ENCODE peak calls at places on chromosomes 11 and 22, in six cellular contexts. W is fibroblast of the aortic adventitia, H is endothelial cell, I is ovary, V is lower leg skin, A is BJ. M is an unnamed sample.

GRCh38 chr11:16669799-16670415 is 68.5 kb upstream of the C11orf58 start:
- DNase-seq in W (no peak), H (no peak), I (no peak), V (no peak), A (no peak), M (no peak)

GRCh38 chr11:77154381-77155081 is 26.5 kb downstream of the MYO7A start:
- DNase-seq in W (no peak), H (no peak), I (no peak), V (no peak), A (no peak), M (no peak)

GRCh38 chr22:29093980-29094379 is 21.1 kb downstream of the KREMEN1 start:
- DNase-seq in W (peak), H (no peak), I (no peak), V (no peak), A (no peak), M (no peak)

GRCh38 chr11:17277024-17277584 is 565 bp downstream of the NUCB2 start:
- DNase-seq in W (peak), H (no peak), I (no peak), V (no peak), A (peak), M (no peak)

GRCh38 chr22:29216873-29217666 is 11.4 kb downstream of the EMID1 start:
- DNase-seq in W (peak), H (no peak), I (peak), V (peak), A (peak), M (peak)

GRCh38 chr11:859394-860131 is 16.9 kb downstream of the TSPAN4 start:
- DNase-seq in W (peak), H (no peak), I (peak), V (no peak), A (no peak), M (peak)

GRCh38 chr11:135069884-135070283 is 657.8 kb upstream of the B3GAT1 start:
- DNase-seq in W (no peak), H (no peak), I (no peak), V (no peak), A (no peak), M (no peak)

GRCh38 chr11:61795459-61795858 is 2.7 kb downstream of the FEN1 start:
- DNase-seq in W (no peak), H (no peak), I (no peak), V (no peak), A (no peak), M (no peak)

GRCh38 chr11:8285228-8285627 is 21.6 kb upstream of the LMO1 start:
- DNase-seq in W (no peak), H (no peak), I (no peak), V (peak), A (no peak), M (no peak)

GRCh38 chr11:78371221-78371899 is 46.3 kb downstream of the GAB2 start:
- DNase-seq in W (peak), H (no peak), I (no peak), V (no peak), A (no peak), M (no peak)

DNA sequence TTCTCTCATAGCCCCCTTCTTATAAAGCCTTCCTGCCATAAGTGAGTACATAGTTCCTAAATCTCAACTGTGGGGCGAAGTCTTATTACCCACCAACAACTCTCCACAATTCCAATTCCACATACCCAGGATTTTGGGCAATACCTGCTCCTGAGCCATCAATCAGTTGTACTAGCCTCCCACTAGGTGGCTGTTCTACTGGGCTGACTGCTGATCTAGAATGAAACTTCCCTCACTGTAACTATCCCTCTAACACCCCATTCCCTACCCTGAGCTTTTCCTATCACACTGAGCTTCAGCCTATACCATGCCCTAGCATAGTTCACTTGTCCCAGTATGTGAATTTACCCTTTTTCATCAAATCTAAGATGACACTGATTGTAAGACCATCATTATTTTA is 52.5 kb downstream of the RRAS2 start:
- DNase-seq in W (no peak), H (no peak), I (no peak), V (no peak), A (no peak), M (no peak)
- TF ChIP-seq CTCF in W (peak), H (no peak), I (no peak), V (no peak), A (peak), M (no peak)

GRCh38 chr11:111571829-111572501 is 30.3 kb upstream of the SIK2 start:
- DNase-seq in W (peak), H (no peak), I (no peak), V (no peak), A (no peak), M (no peak)

GRCh38 chr11:111570796-111571195 is 30.3 kb downstream of the LAYN start:
- DNase-seq in W (no peak), H (no peak), I (no peak), V (no peak), A (no peak), M (no peak)

GRCh38 chr11:111575748-111576147 is 26.5 kb upstream of the SIK2 start:
- DNase-seq in W (no peak), H (no peak), I (no peak), V (no peak), A (no peak), M (no peak)

GRCh38 chr11:111573821-111574249 is 28.4 kb upstream of the SIK2 start:
- DNase-seq in W (peak), H (no peak), I (no peak), V (no peak), A (no peak), M (peak)

GRCh38 chr11:111574373-111575230 is 27.6 kb upstream of the SIK2 start:
- DNase-seq in W (no peak), H (no peak), I (no peak), V (no peak), A (no peak), M (no peak)
- TF ChIP-seq CTCF in W (no peak), H (no peak), I (no peak), V (no peak), A (no peak), M (peak)

GRCh38 chr22:17890245-17890671 is 116.0 kb upstream of the BID start:
- DNase-seq in W (peak), H (no peak), I (no peak), V (no peak), A (no peak), M (no peak)

GRCh38 chr22:17893900-17894299 is 119.6 kb upstream of the BID start:
- DNase-seq in W (no peak), H (no peak), I (no peak), V (no peak), A (no peak), M (no peak)

GRCh38 chr22:17888855-17889254 is 114.6 kb upstream of the BID start:
- DNase-seq in W (no peak), H (peak), I (no peak), V (no peak), A (no peak), M (no peak)

GRCh38 chr22:17890892-17891291 is 116.6 kb upstream of the BID start:
- DNase-seq in W (no peak), H (no peak), I (no peak), V (no peak), A (no peak), M (no peak)

DNA sequence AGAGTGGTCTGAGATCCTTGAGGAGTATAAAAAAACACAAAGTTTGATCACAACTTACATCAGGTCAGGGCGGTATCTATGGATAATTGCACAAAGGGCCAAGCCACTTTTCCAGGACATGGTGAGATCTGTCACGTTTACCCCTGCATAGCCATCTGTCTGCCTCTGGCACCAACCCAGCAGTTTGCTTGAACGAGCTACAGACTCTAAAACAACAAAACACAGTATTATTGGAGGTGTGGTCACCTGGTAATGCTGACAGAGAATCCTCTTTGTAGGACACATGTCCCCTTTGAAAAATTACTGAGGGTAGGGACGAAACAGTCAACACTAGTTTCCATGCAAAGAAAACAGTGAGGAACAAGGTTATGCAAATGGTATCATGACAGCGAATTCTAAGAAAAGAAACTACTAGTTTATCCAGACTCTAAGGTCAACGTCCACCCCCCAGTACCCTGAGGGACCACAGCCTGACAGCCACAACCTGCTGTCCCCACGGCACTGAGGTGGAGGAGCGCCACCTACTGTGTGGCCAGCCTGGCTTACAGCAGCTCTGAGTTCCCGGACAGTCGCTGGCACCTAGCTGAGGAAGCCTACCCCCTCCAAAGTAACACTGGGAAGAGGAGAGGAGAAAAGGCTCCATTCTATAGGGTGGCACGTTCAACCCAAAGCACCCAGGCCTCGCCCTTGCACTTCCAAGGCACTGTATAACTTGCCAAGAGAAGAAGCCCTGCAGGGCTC is 117.3 kb upstream of the BID start:
- DNase-seq in W (no peak), H (peak), I (no peak), V (no peak), A (no peak), M (no peak)
- TF ChIP-seq CTCF in W (peak), H (no peak), I (no peak), V (no peak), A (peak), M (peak)

GRCh38 chr11:66619080-66619554 is 2.7 kb downstream of the RBM14 start:
- DNase-seq in W (peak), H (no peak), I (no peak), V (no peak), A (peak), M (peak)
- TF ChIP-seq CTCF in W (no peak), H (no peak), I (no peak), V (no peak), A (no peak), M (no peak)

GRCh38 chr22:21591695-21592094 is 24.2 kb downstream of the UBE2L3 start:
- DNase-seq in W (no peak), H (no peak), I (no peak), V (no peak), A (no peak), M (no peak)

GRCh38 chr22:21594865-21595452 is 27.4 kb downstream of the UBE2L3 start:
- DNase-seq in W (no peak), H (no peak), I (no peak), V (no peak), A (no peak), M (no peak)

GRCh38 chr22:21592422-21592821 is 24.9 kb downstream of the UBE2L3 start:
- DNase-seq in W (no peak), H (no peak), I (no peak), V (no peak), A (no peak), M (no peak)

GRCh38 chr22:21590809-21591641 is 23.5 kb downstream of the UBE2L3 start:
- DNase-seq in W (no peak), H (no peak), I (no peak), V (no peak), A (no peak), M (no peak)

GRCh38 chr22:21593406-21594232 is 26.1 kb downstream of the UBE2L3 start:
- DNase-seq in W (no peak), H (peak), I (no peak), V (no peak), A (no peak), M (no peak)
- TF ChIP-seq CTCF in W (peak), H (peak), I (no peak), V (no peak), A (peak), M (no peak)